ENCODE peak calls at places on chromosome 16, in five cellular contexts. D is NCI-H1105 treated with DMSO at 0.1 percent for 48 hours; I is left ventricle myocardium superior; W is activated CD8-positive, alpha-beta memory T cell treated with anti-CD3 and anti-CD28 coated beads for 4 hours; O is EL. P is an unnamed sample.

GRCh38 chr16:47141773-47142468 is 1.8 kb downstream of the NETO2 start:
- DNase-seq in D (peak; percentile 97), I (peak; percentile 79), W (peak; percentile 72), O (peak; percentile 84), P (peak; percentile 95)

GRCh38 chr16:82756283-82756599 is 129.5 kb downstream of the CDH13 start:
- DNase-seq in D (no peak), I (no peak), W (no peak), O (peak; percentile 55), P (peak; percentile 38)

GRCh38 chr16:1979271-1980025 is 1.8 kb downstream of the NOXO1 start:
- DNase-seq in D (no peak), I (no peak), W (no peak), O (no peak), P (peak; percentile 97)

GRCh38 chr16:75198135-75198600 is 8.8 kb downstream of the CTRB2 start:
- DNase-seq in D (no peak), I (no peak), W (no peak), O (peak; percentile 31), P (no peak)

GRCh38 chr16:57743886-57744645 is 8.5 kb downstream of the KATNB1 start:
- DNase-seq in D (no peak), I (peak; percentile 17), W (no peak), O (no peak), P (no peak)

GRCh38 chr16:20111143-20111542 is 37.5 kb upstream of the GPR139 start:
- DNase-seq in D (no peak), I (no peak), W (no peak), O (no peak), P (no peak)

GRCh38 chr16:88893127-88893968 is 26.9 kb upstream of the PABPN1L start:
- DNase-seq in D (no peak), I (no peak), W (no peak), O (no peak), P (no peak)

GRCh38 chr16:14609716-14610115 is 20.3 kb downstream of the PARN start:
- DNase-seq in D (no peak), I (no peak), W (no peak), O (no peak), P (no peak)

GRCh38 chr16:64035337-64035736 is 1086.5 kb downstream of the CDH11 start:
- DNase-seq in D (no peak), I (no peak), W (no peak), O (no peak), P (no peak)

GRCh38 chr16:23575834-23576233 is 18.3 kb downstream of the UBFD1 start:
- DNase-seq in D (no peak), I (no peak), W (no peak), O (no peak), P (no peak)

GRCh38 chr16:87851601-87852000 is 17.7 kb downstream of the SLC7A5 start:
- DNase-seq in D (no peak), I (no peak), W (no peak), O (no peak), P (no peak)

GRCh38 chr16:24125199-24125598 is 130.9 kb upstream of the CACNG3 start:
- DNase-seq in D (no peak), I (no peak), W (no peak), O (no peak), P (no peak)

GRCh38 chr16:30786936-30787612 is at the start of gene ZNF629:
- DNase-seq in D (peak; percentile 50), I (peak; percentile 78), W (no peak), O (peak; percentile 64), P (peak; percentile 55)

GRCh38 chr16:29906520-29907244 is 6.4 kb downstream of the ASPHD1 start:
- DNase-seq in D (no peak), I (no peak), W (no peak), O (no peak), P (no peak)

GRCh38 chr16:75097941-75098897 is 18.4 kb downstream of the LDHD start:
- DNase-seq in D (no peak), I (no peak), W (no peak), O (no peak), P (no peak)

GRCh38 chr16:29842732-29843346 is 20.2 kb downstream of the CDIPT start:
- DNase-seq in D (no peak), I (no peak), W (no peak), O (no peak), P (no peak)

P was measured in epithelial cell of esophagus.